ENCODE peak calls at places on chromosomes 5 and 9, in six cellular contexts. Z is heart left ventricle, V is A549, L is ovary, X is body of pancreas, S is tibial nerve. J is an unnamed sample.

GRCh38 chr9:94807556-94807955 is 81.1 kb downstream of the AOPEP start:
- DNase-seq in Z (no peak), V (no peak), L (no peak), X (no peak), S (no peak), J (no peak)

GRCh38 chr9:120446681-120447080 is 133.3 kb downstream of the CDK5RAP2 start:
- DNase-seq in Z (no peak), V (no peak), L (no peak), X (no peak), S (no peak), J (no peak)

GRCh38 chr5:13244151-13244550 is 700.3 kb downstream of the DNAH5 start:
- DNase-seq in Z (no peak), V (no peak), L (no peak), X (no peak), S (no peak), J (no peak)

GRCh38 chr5:116521173-116521872 is 53.3 kb downstream of the SEMA6A start:
- DNase-seq in Z (peak; percentile 41), V (no peak), L (no peak), X (no peak), S (no peak), J (no peak)

GRCh38 chr5:73135429-73136276 is 15.3 kb downstream of the TMEM171 start:
- DNase-seq in Z (no peak), V (peak; percentile 41), L (no peak), X (peak; percentile 35), S (peak; percentile 19), J (no peak)

GRCh38 chr5:953535-954449 is 54.8 kb upstream of the NKD2 start:
- DNase-seq in Z (no peak), V (peak; percentile 42), L (no peak), X (no peak), S (no peak), J (peak; percentile 76)

GRCh38 chr9:16133032-16133431 is 580.2 kb downstream of the CCDC171 start:
- DNase-seq in Z (no peak), V (no peak), L (no peak), X (no peak), S (no peak), J (no peak)

GRCh38 chr5:55597014-55597981 is 62.5 kb upstream of the PLPP1 start:
- DNase-seq in Z (peak; percentile 65), V (peak; percentile 80), L (peak; percentile 42), X (peak; percentile 28), S (peak; percentile 34), J (peak; percentile 75)

GRCh38 chr5:180644129-180644824 is 5.1 kb downstream of the FLT4 start:
- DNase-seq in Z (no peak), V (no peak), L (no peak), X (no peak), S (no peak), J (no peak)

GRCh38 chr5:88708682-88709398 is 174.1 kb downstream of the MEF2C start:
- DNase-seq in Z (no peak), V (no peak), L (no peak), X (no peak), S (no peak), J (no peak)

GRCh38 chr5:59864718-59865117 is 28.8 kb downstream of the PDE4D start:
- DNase-seq in Z (no peak), V (no peak), L (no peak), X (no peak), S (no peak), J (no peak)

GRCh38 chr5:14681236-14681752 is 16.8 kb downstream of the OTULIN start:
- DNase-seq in Z (peak; percentile 48), V (no peak), L (peak; percentile 62), X (no peak), S (no peak), J (no peak)

GRCh38 chr5:758698-759053 is 25.9 kb downstream of the ZDHHC11B start:
- DNase-seq in Z (no peak), V (no peak), L (peak; percentile 38), X (no peak), S (no peak), J (peak; percentile 76)

GRCh38 chr5:21649969-21650368 is 1203.2 kb downstream of the CDH12 start:
- DNase-seq in Z (no peak), V (peak; percentile 23), L (no peak), X (no peak), S (no peak), J (no peak)

GRCh38 chr5:196350-196749 is 5.1 kb downstream of the LRRC14B start:
- DNase-seq in Z (no peak), V (no peak), L (no peak), X (no peak), S (no peak), J (peak; percentile 66)

GRCh38 chr5:31165729-31166128 is 27.8 kb upstream of the CDH6 start:
- DNase-seq in Z (no peak), V (no peak), L (no peak), X (no peak), S (no peak), J (no peak)

GRCh38 chr5:140239939-140240700 is 62.8 kb downstream of the PFDN1 start:
- DNase-seq in Z (peak; percentile 64), V (peak; percentile 76), L (peak; percentile 66), X (peak; percentile 71), S (peak; percentile 33), J (no peak)

GRCh38 chr9:92770005-92770995 is 5.7 kb upstream of the BICD2 start:
- DNase-seq in Z (no peak), V (no peak), L (no peak), X (no peak), S (no peak), J (no peak)

GRCh38 chr9:86424246-86424891 is 70.2 kb upstream of the TUT7 start:
- DNase-seq in Z (no peak), V (no peak), L (no peak), X (no peak), S (no peak), J (no peak)

GRCh38 chr9:95107001-95107749 is 210.3 kb downstream of the FANCC start:
- DNase-seq in Z (no peak), V (no peak), L (no peak), X (peak; percentile 77), S (peak; percentile 84), J (peak; percentile 53)

GRCh38 chr9:92934321-92934720 is 13.0 kb upstream of the FGD3 start:
- DNase-seq in Z (no peak), V (peak; percentile 37), L (no peak), X (no peak), S (no peak), J (no peak)

GRCh38 chr5:72166070-72166979 is 59.0 kb downstream of the MAP1B start:
- DNase-seq in Z (peak; percentile 61), V (no peak), L (peak; percentile 53), X (peak; percentile 29), S (peak; percentile 58), J (peak; percentile 76)

GRCh38 chr9:70429899-70430298 is 15.4 kb upstream of the KLF9 start:
- DNase-seq in Z (no peak), V (no peak), L (no peak), X (no peak), S (no peak), J (no peak)

GRCh38 chr5:168878121-168878520 is 299.0 kb upstream of the PANK3 start:
- DNase-seq in Z (no peak), V (no peak), L (no peak), X (no peak), S (no peak), J (no peak)

GRCh38 chr5:163948086-163948666 is 442.8 kb downstream of the MAT2B start:
- DNase-seq in Z (no peak), V (no peak), L (no peak), X (no peak), S (no peak), J (no peak)

GRCh38 chr9:69649566-69650260 is 22.5 kb downstream of the APBA1 start:
- DNase-seq in Z (no peak), V (no peak), L (no peak), X (no peak), S (no peak), J (no peak)

GRCh38 chr9:111030492-111030891 is 7.8 kb downstream of the LPAR1 start:
- DNase-seq in Z (no peak), V (no peak), L (no peak), X (no peak), S (no peak), J (no peak)

GRCh38 chr9:89442501-89442978 is 55.4 kb downstream of the SEMA4D start:
- DNase-seq in Z (no peak), V (no peak), L (no peak), X (no peak), S (no peak), J (no peak)

GRCh38 chr9:89441655-89441970 is 56.3 kb downstream of the SEMA4D start:
- DNase-seq in Z (no peak), V (no peak), L (no peak), X (no peak), S (no peak), J (no peak)

GRCh38 chr9:89442016-89442415 is 55.9 kb downstream of the SEMA4D start:
- DNase-seq in Z (no peak), V (no peak), L (no peak), X (no peak), S (no peak), J (no peak)

GRCh38 chr9:89444212-89444611 is 53.7 kb downstream of the SEMA4D start:
- DNase-seq in Z (no peak), V (no peak), L (no peak), X (no peak), S (no peak), J (no peak)

GRCh38 chr9:89442981-89443817 is 54.7 kb downstream of the SEMA4D start:
- DNase-seq in Z (no peak), V (no peak), L (no peak), X (no peak), S (no peak), J (no peak)
- H3K4me1 ChIP-seq in Z (peaks cover 5% of the 10 kb centered on the region), V (no peaks in the 10 kb centered on the region), L (peaks cover 6% of the 10 kb centered on the region), X (no peaks in the 10 kb centered on the region), S (no peaks in the 10 kb centered on the region), J (peaks cover 35% of the 10 kb centered on the region)

GRCh38 chr5:81971694-81972495 is at the start of gene ATG10:
- DNase-seq in Z (peak; percentile 94), V (peak; percentile 95), L (peak; percentile 96), X (peak; percentile 93), S (peak; percentile 80), J (peak; percentile 92)
- TF ChIP-seq POLR2A in Z (peak; percentile 98), V (peak; percentile 72), L (peak; percentile 98), X (peak; percentile 96), S (peak; percentile 99), J (peak; percentile 52)

DNA sequence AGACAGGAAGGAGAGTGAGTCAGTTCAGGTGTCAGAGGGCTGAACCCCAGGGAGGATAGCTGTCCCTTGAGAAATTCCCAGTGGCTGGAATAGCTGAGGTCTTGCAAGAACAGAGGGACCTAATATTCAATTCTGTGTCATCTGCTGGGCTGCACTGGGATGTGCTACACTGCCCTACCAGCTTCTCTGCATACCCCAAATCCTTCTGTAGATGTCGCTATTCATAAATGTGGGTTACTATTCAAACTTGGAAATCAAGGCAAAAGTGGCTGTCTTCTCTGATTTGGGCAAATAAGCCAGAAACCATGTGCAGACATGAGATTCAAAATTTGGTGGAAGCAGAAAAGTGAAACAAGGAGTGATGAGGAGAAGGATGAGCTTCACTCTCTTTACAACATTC is 16.3 kb downstream of the TNFSF8 start:
- DNase-seq in Z (no peak), V (no peak), L (no peak), X (no peak), S (no peak), J (no peak)
- H3K4me3 ChIP-seq in Z (no peak overlapping the region), V (no peak overlapping the region), L (no peak overlapping the region), X (no peak overlapping the region), S (no peak overlapping the region), J (no peak overlapping the region)

DNA sequence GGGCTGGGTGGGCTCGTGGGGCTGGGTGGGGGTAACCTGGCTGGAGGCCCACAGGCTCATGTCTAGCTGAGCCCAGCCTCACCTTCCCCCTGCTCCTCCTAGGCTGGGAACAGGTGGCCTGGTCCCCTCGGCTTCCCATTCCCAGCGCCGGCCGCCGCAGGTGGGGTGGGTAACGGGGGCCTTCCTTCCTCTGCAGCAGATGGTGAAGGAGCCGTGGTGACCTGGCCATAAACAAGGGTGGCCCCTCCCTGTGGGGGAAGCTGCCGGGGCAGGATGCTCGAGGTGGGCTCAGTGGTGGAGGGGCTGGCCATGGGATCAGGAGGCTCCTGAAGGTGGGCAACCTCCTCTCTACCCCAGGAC is 41.0 kb upstream of the EGFL7 start:
- DNase-seq in Z (no peak), V (no peak), L (no peak), X (no peak), S (no peak), J (no peak)
- H3K4me1 ChIP-seq in Z (peaks cover 41% of the 10 kb centered on the region), V (peaks cover 35% of the 10 kb centered on the region), L (peaks cover 4% of the 10 kb centered on the region), X (peaks cover 30% of the 10 kb centered on the region), S (no peaks in the 10 kb centered on the region), J (peaks cover 92% of the 10 kb centered on the region)

J was measured in suprapubic skin.